ENCODE peak calls at places on chromosomes 3 and 15, in four cellular contexts. J, A, N and Q are unnamed samples.

GRCh38 chr3:108477511-108478147 is 32.8 kb downstream of the MYH15 start:
- DNase-seq in A (peak; percentile 49), N (peak; percentile 66), J (peak; percentile 52), Q (peak; percentile 67)

GRCh38 chr3:153232737-153233330 is 70.8 kb downstream of the RAP2B start:
- DNase-seq in A (no peak), N (no peak), J (no peak), Q (no peak)

GRCh38 chr3:126507886-126508285 is 9.7 kb downstream of the UROC1 start:
- DNase-seq in A (no peak), N (no peak), J (no peak), Q (no peak)

GRCh38 chr3:150236683-150237082 is 171.4 kb upstream of the TSC22D2 start:
- DNase-seq in A (no peak), N (no peak), J (no peak), Q (no peak)

GRCh38 chr15:82890338-82891024 is 62.0 kb downstream of the HOMER2 start:
- DNase-seq in N (peak; percentile 16), A (no peak), J (no peak), Q (no peak)

GRCh38 chr15:99433026-99433756 is 132.6 kb upstream of the MEF2A start:
- DNase-seq in J (no peak), A (no peak), N (no peak), Q (no peak)

GRCh38 chr3:65245133-65246076 is 557.6 kb upstream of the ADAMTS9 start:
- DNase-seq in J (no peak), A (no peak), N (no peak), Q (no peak)

GRCh38 chr15:47184003-47184404 is 533.3 kb upstream of the SEMA6D start:
- DNase-seq in J (no peak), A (no peak), N (no peak), Q (peak; percentile 26)

GRCh38 chr15:51082246-51082645 is 12.5 kb downstream of the TNFAIP8L3 start:
- DNase-seq in N (no peak), J (no peak), A (no peak), Q (no peak)

GRCh38 chr15:31082771-31083393 is 18.6 kb downstream of the TRPM1 start:
- DNase-seq in N (no peak), A (no peak), J (no peak), Q (no peak)

GRCh38 chr3:107674371-107674770 is 151.6 kb downstream of the BBX start:
- DNase-seq in J (no peak), N (no peak), A (no peak), Q (no peak)

GRCh38 chr3:188348445-188349244 is 194.7 kb downstream of the LPP start:
- DNase-seq in N (no peak), A (no peak), J (peak; percentile 58), Q (no peak)

GRCh38 chr3:89613241-89613640 is 505.8 kb downstream of the EPHA3 start:
- DNase-seq in N (no peak), A (no peak), J (no peak), Q (no peak)

GRCh38 chr3:72123908-72124441 is 339.0 kb upstream of the PROK2 start:
- DNase-seq in J (peak; percentile 21), N (no peak), A (no peak), Q (peak; percentile 41)

GRCh38 chr15:67120839-67121540 is 55.6 kb downstream of the SMAD3 start:
- DNase-seq in A (no peak), J (no peak), N (no peak), Q (no peak)

GRCh38 chr15:70358011-70358819 is 260.5 kb upstream of the TLE3 start:
- DNase-seq in N (no peak), J (no peak), A (no peak), Q (no peak)

GRCh38 chr3:31502803-31503221 is 29.9 kb upstream of the STT3B start:
- DNase-seq in N (no peak), A (no peak), J (no peak), Q (no peak)

GRCh38 chr3:36969540-36970432 is 23.1 kb downstream of the EPM2AIP1 start:
- DNase-seq in J (peak; percentile 73), A (no peak), N (no peak), Q (no peak)

GRCh38 chr3:32593903-32594525 is 23.4 kb upstream of the DYNC1LI1 start:
- DNase-seq in A (no peak), N (no peak), J (no peak), Q (no peak)

GRCh38 chr3:29186131-29186599 is 94.7 kb upstream of the RBMS3 start:
- DNase-seq in J (no peak), N (no peak), A (no peak), Q (no peak)

GRCh38 chr3:128922804-128923459 is 43.5 kb downstream of the ACAD9 start:
- DNase-seq in A (no peak), N (no peak), J (no peak), Q (no peak)

GRCh38 chr3:177150218-177150916 is 46.9 kb downstream of the TBL1XR1 start:
- DNase-seq in N (no peak), J (peak; percentile 59), A (no peak), Q (no peak)

GRCh38 chr15:80788536-80788935 is 9.4 kb downstream of the CEMIP start:
- DNase-seq in A (no peak), N (no peak), J (no peak), Q (no peak)

GRCh38 chr3:195226445-195226844 is 44.5 kb downstream of the XXYLT1 start:
- DNase-seq in A (no peak), J (no peak), N (peak; percentile 16), Q (no peak)

GRCh38 chr3:130925628-130926027 is 31.7 kb downstream of the ATP2C1 start:
- DNase-seq in A (no peak), N (no peak), J (no peak), Q (no peak)

GRCh38 chr3:56309465-56309864 is 158.8 kb downstream of the ERC2 start:
- DNase-seq in A (no peak), N (no peak), J (no peak), Q (no peak)

GRCh38 chr3:67154429-67154828 is 156.3 kb downstream of the KBTBD8 start:
- DNase-seq in J (peak; percentile 12), A (peak; percentile 5), N (peak; percentile 49), Q (no peak)

GRCh38 chr3:81339040-81339845 is 422.2 kb downstream of the GBE1 start:
- DNase-seq in A (no peak), N (no peak), J (peak; percentile 12), Q (peak; percentile 11)

GRCh38 chr15:72037321-72037720 is 80.6 kb downstream of the MYO9A start:
- DNase-seq in A (no peak), J (peak; percentile 1), N (no peak), Q (no peak)

GRCh38 chr3:63912768-63913588 is 795 bp upstream of the SCAANT1 start:
- DNase-seq in A (no peak), J (peak; percentile 21), N (peak; percentile 79), Q (peak; percentile 49)

GRCh38 chr3:174685796-174686195 is 173.3 kb upstream of the NAALADL2 start:
- DNase-seq in J (no peak), N (no peak), A (no peak), Q (no peak)

GRCh38 chr3:4772171-4772804 is 206.9 kb upstream of the BHLHE40 start:
- DNase-seq in A (no peak), N (no peak), J (no peak), Q (no peak)

GRCh38 chr3:175150812-175151411 is 291.8 kb downstream of the NAALADL2 start:
- DNase-seq in N (no peak), A (no peak), J (no peak), Q (peak; percentile 6)

GRCh38 chr3:127799476-127800222 is 22.7 kb downstream of the MGLL start:
- DNase-seq in N (no peak), J (no peak), A (no peak), Q (no peak)

GRCh38 chr15:71115567-71116351 is 488 bp downstream of the THSD4 start:
- DNase-seq in N (peak; percentile 75), J (no peak), A (no peak), Q (peak; percentile 62)

GRCh38 chr15:61687124-61687523 is 373.1 kb downstream of the VPS13C start:
- DNase-seq in J (no peak), A (no peak), N (no peak), Q (no peak)

GRCh38 chr15:57445872-57446271 is 69.6 kb downstream of the CGNL1 start:
- DNase-seq in J (no peak), N (no peak), A (no peak), Q (no peak)

DNA sequence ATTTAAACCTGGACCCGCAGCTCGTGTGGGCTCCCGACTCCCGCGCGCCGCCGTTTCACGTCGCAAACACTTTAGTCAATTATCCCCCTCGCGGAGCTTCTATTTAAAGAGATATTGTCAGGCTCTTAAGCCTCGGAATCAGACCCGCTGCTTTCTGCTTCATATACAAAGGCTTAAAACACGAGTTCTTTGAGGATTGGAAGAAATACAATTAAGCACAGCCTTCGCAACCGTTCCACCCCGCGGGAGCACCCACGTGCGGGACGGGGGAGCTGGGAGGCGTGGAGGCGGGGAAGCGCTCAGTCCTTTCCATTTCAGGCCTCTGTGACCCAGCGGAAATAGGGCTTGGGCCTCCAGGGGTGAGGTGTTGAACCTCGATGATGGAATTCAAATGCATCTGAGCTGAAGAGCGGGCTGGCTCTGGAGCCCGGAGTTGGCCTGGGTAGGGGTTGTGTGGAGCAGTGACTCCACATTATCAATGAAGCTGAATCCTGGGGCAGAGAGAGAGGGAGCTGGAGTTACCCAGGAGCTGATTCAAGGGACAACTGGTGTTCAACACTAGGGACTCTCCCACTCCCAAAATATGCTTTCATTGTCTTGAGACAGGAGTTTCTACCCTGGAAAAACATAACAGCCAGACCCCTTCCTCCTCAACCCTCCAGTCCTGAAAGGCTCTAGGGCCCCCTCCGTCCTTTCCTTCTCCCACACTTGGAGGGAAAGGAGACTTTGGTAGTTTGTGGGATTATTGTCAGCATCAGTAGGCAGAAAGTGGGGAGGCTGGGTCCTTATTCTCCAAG is 2.4 kb downstream of the ANKRD63 start:
- DNase-seq in A (no peak), N (peak; percentile 74), J (no peak), Q (no peak)
- TF ChIP-seq SUZ12 in A (no peak), N (no peak), J (no peak), Q (no peak)

GRCh38 chr15:73387507-73388255 is 18.9 kb upstream of the HCN4 start:
- DNase-seq in A (no peak), J (no peak), N (no peak), Q (no peak)
- TF ChIP-seq SUZ12 in A (no peak), J (no peak), N (no peak), Q (no peak)

GRCh38 chr3:173587055-173587454 is 189.5 kb downstream of the NLGN1 start:
- DNase-seq in N (no peak), A (no peak), J (no peak), Q (no peak)

GRCh38 chr3:173584834-173585831 is 187.6 kb downstream of the NLGN1 start:
- DNase-seq in A (peak; percentile 57), J (no peak), N (peak; percentile 69), Q (peak; percentile 52)

GRCh38 chr3:173586176-173586575 is 188.6 kb downstream of the NLGN1 start:
- DNase-seq in J (no peak), A (no peak), N (no peak), Q (no peak)

GRCh38 chr3:173583496-173583895 is 186.0 kb downstream of the NLGN1 start:
- DNase-seq in N (no peak), J (no peak), A (peak; percentile 66), Q (no peak)

GRCh38 chr3:173584093-173584833 is 186.7 kb downstream of the NLGN1 start:
- DNase-seq in A (peak; percentile 56), N (peak; percentile 76), J (no peak), Q (peak; percentile 39)
- TF ChIP-seq SUZ12 in A (no peak), N (no peak), J (no peak), Q (no peak)

GRCh38 chr3:10090181-10090580 is 17.9 kb downstream of the FANCD2OS start:
- DNase-seq in N (no peak), J (no peak), A (no peak), Q (no peak)
- TF ChIP-seq SUZ12 in N (no peak), J (no peak), A (no peak), Q (no peak)